ENCODE peak calls at places on chromosomes 2 and 18, in ten cellular contexts. V is ovary, Z is astrocyte of the spinal cord, I is lower lobe of right lung, B is foreskin fibroblast, J is adrenal gland, D is H9, A is left lung, L is transverse colon, P is RWPE1. Q is an unnamed sample.

GRCh38 chr2:186697536-186697935 is 3.7 kb downstream of the FAM171B start:
- DNase-seq in Z (no peak), V (no peak), B (peak; percentile 7), A (no peak), J (no peak), D (no peak), P (no peak), L (no peak), I (no peak), Q (no peak)

GRCh38 chr2:101179982-101180381 is 28.8 kb upstream of the TBC1D8 start:
- DNase-seq in P (no peak), Z (no peak), L (peak; percentile 33), I (no peak), B (no peak), A (no peak), J (no peak), V (no peak), D (no peak), Q (no peak)

GRCh38 chr2:64950226-64951160 is 38.7 kb upstream of the SLC1A4 start:
- DNase-seq in L (no peak), Z (peak; percentile 13), D (no peak), B (no peak), V (no peak), I (no peak), P (peak; percentile 48), A (no peak), J (no peak), Q (no peak)

GRCh38 chr2:219598308-219599078 is 836 bp downstream of the STK11IP start:
- DNase-seq in I (no peak), Z (no peak), J (no peak), A (no peak), D (no peak), B (no peak), P (no peak), V (no peak), L (no peak), Q (no peak)

GRCh38 chr2:227939271-227940027 is 68.0 kb downstream of the DAW1 start:
- DNase-seq in I (no peak), V (peak; percentile 15), A (no peak), P (peak; percentile 13), B (peak; percentile 55), Z (peak; percentile 41), D (peak; percentile 64), L (no peak), J (no peak), Q (no peak)

GRCh38 chr2:41727152-41727551 is 320.7 kb upstream of the PKDCC start:
- DNase-seq in P (no peak), Z (no peak), D (no peak), A (no peak), L (no peak), J (no peak), B (no peak), I (no peak), V (no peak), Q (no peak)

GRCh38 chr2:29014811-29015414 is 33.8 kb downstream of the TOGARAM2 start:
- DNase-seq in L (peak; percentile 59), B (peak; percentile 53), V (peak; percentile 37), I (peak; percentile 65), Z (peak; percentile 85), P (no peak), J (no peak), D (no peak), A (no peak), Q (peak; percentile 74)

GRCh38 chr2:118657451-118657850 is 190.0 kb downstream of the EN1 start:
- DNase-seq in D (no peak), V (no peak), B (peak; percentile 58), P (no peak), J (no peak), L (no peak), A (no peak), Z (no peak), I (no peak), Q (no peak)

GRCh38 chr2:63590621-63591408 is 2.1 kb downstream of the MDH1 start:
- DNase-seq in P (no peak), V (no peak), L (peak; percentile 29), J (peak; percentile 43), A (no peak), Z (no peak), I (no peak), D (no peak), B (peak; percentile 19), Q (no peak)

GRCh38 chr2:132645176-132645575 is 24.8 kb downstream of the LYPD1 start:
- DNase-seq in Z (no peak), B (no peak), I (no peak), A (peak; percentile 73), V (no peak), P (no peak), J (no peak), D (no peak), L (no peak), Q (no peak)

GRCh38 chr18:68298340-68298739 is 416.6 kb downstream of the TMX3 start:
- DNase-seq in Z (no peak), L (no peak), A (no peak), D (no peak), I (no peak), P (no peak), B (no peak), J (no peak), V (no peak), Q (no peak)

GRCh38 chr18:9506046-9506792 is 30.9 kb downstream of the RALBP1 start:
- DNase-seq in J (no peak), B (no peak), Z (peak; percentile 51), I (no peak), P (no peak), L (peak; percentile 31), A (no peak), D (no peak), V (no peak), Q (no peak)

GRCh38 chr2:145798419-145798818 is 1278.5 kb upstream of the ZEB2 start:
- DNase-seq in D (no peak), P (no peak), B (no peak), Z (no peak), L (no peak), A (no peak), J (no peak), V (no peak), I (no peak), Q (no peak)

GRCh38 chr2:112830469-112830868 is 6.1 kb downstream of the IL1B start:
- DNase-seq in D (no peak), I (no peak), A (no peak), Z (no peak), P (no peak), L (no peak), B (no peak), J (no peak), V (no peak), Q (no peak)

GRCh38 chr2:134260726-134261125 is 6.9 kb downstream of the MGAT5 start:
- DNase-seq in Z (peak; percentile 92), I (no peak), D (no peak), B (peak; percentile 95), V (no peak), P (no peak), A (no peak), L (no peak), J (no peak), Q (no peak)

GRCh38 chr2:225233234-225233633 is 166.3 kb upstream of the NYAP2 start:
- DNase-seq in Z (peak; percentile 22), L (no peak), J (no peak), I (no peak), D (no peak), B (peak; percentile 34), P (no peak), A (no peak), V (no peak), Q (no peak)

DNA sequence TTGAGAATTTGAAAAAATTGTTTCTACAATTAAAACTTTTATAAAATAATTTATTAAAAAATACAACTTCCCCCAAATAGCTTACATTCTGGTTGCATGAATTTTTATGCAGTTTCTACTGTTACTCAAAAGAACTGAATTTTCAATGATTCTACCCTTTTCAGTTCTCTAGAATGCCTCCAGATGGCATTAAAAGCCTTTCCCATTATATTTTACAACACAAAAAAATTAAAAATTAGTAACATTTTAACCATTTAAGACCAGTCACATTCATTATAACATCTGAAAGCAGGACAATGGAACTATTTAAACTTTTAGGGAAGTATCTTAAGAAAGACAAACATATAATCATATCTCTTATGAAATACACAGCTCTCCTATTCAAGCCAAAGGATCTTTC is 236.0 kb upstream of the REV1 start:
- DNase-seq in D (no peak), Z (no peak), B (peak; percentile 18), J (no peak), I (no peak), V (no peak), P (no peak), L (no peak), A (no peak), Q (no peak)
- TF ChIP-seq CTCF in D (peak; percentile 57), Z (peak; percentile 49), B (peak; percentile 28), J (peak; percentile 8), I (peak; percentile 35), V (no peak), P (no peak), L (no peak), A (no peak), Q (no peak)

GRCh38 chr2:184419744-184420143 is 178.6 kb upstream of the ZNF804A start:
- DNase-seq in I (no peak), J (no peak), L (no peak), V (no peak), Z (no peak), A (no peak), P (no peak), D (no peak), B (no peak), Q (no peak)
- TF ChIP-seq CTCF in I (no peak), J (no peak), L (no peak), V (no peak), Z (no peak), A (no peak), P (no peak), D (no peak), B (no peak), Q (no peak)

DNA sequence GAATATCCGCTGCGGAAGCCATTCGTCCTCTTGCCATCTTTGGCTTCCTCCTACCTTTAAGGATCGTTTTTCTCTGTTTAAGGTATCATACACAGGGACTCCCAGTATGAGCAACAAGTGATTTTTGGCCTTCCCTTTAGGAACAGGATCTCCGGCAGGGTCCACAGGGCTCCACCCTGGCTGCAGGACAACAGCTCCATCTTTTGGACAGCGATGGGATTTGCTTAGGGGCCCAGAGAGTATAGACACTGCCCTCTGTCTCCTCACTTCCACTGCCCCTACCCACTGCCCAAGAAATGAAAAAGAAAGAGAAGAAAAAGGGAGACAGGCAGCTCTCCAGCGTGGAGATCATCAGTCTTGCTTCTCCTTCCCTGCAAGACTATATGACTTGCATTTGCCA is 224.5 kb downstream of the UXS1 start:
- DNase-seq in L (no peak), P (no peak), V (no peak), A (no peak), Z (no peak), D (peak; percentile 73), B (no peak), J (no peak), I (no peak), Q (no peak)
- TF ChIP-seq CTCF in L (no peak), P (no peak), V (no peak), A (no peak), Z (peak; percentile 38), D (peak; percentile 94), B (peak; percentile 6), J (no peak), I (no peak), Q (no peak)

DNA sequence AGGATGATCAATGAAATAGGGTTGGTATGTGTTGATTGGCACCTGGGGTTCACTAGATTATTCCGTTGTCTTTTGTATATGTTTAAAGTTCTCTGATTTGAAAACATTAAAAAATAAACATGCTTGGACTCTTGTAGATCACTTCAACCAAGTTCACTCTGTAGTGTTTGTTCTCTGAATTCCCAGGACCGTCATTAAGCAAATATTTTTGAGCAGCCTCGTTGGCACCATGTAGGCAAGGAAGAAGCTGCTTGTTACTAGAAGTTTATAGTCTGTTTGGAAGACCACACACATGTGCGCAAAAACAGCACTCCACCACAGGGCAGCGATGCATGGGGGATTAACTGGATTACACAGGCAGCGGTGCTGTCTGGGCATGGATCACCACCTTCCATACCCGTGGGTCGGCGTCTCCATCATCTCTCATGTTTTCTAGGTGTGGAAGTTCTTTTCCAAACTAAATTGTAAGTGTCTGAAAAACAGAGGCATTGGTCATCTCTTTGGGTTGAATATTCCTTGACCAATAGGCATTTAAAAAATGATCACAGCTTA is 212.2 kb downstream of the FHOD3 start:
- DNase-seq in J (no peak), Z (no peak), A (no peak), D (no peak), V (no peak), B (no peak), L (no peak), I (no peak), P (no peak), Q (no peak)
- TF ChIP-seq CTCF in J (no peak), Z (no peak), A (no peak), D (no peak), V (no peak), B (no peak), L (no peak), I (no peak), P (no peak), Q (no peak)

Q was measured in natural killer cell.